ENCODE peak calls at places on chromosomes 12 and 14, in nine cellular contexts. H is tibial artery, X is lower leg skin, O is psoas muscle, D is GM12865, G is astrocyte, J is transverse colon, P is right cardiac atrium, F is MM.1S. B is an unnamed sample.
A peak's percentile ranks its signal among the peaks of the same experiment; 100 is the strongest.

GRCh38 chr14:89673499-89674225 is 256.6 kb upstream of the FOXN3 start:
- DNase-seq in O (no peak), P (no peak), D (no peak), G (peak; percentile 71), H (no peak), F (no peak), X (no peak), J (peak; percentile 58), B (no peak)

GRCh38 chr14:66405158-66405557 is 81.0 kb upstream of the CCDC196 start:
- DNase-seq in H (no peak), J (no peak), P (no peak), G (peak; percentile 33), F (no peak), O (no peak), D (no peak), X (no peak), B (no peak)

GRCh38 chr12:46921048-46921753 is 95.4 kb upstream of the SLC38A4 start:
- DNase-seq in G (peak; percentile 78), H (no peak), P (no peak), J (no peak), X (no peak), F (no peak), O (no peak), D (no peak), B (no peak)

GRCh38 chr14:102201776-102202175 is 62.1 kb downstream of the WDR20 start:
- DNase-seq in D (no peak), X (no peak), P (no peak), G (no peak), O (no peak), J (no peak), F (no peak), H (no peak), B (no peak)

GRCh38 chr14:102493096-102493495 is 16.5 kb downstream of the ANKRD9 start:
- DNase-seq in G (no peak), J (no peak), D (no peak), X (no peak), P (no peak), H (no peak), F (no peak), O (peak; percentile 4), B (no peak)

GRCh38 chr14:105091335-105092123 is 26.3 kb upstream of the GPR132 start:
- DNase-seq in X (peak; percentile 78), O (no peak), D (no peak), H (peak; percentile 64), P (peak; percentile 80), F (no peak), G (no peak), J (peak; percentile 94), B (no peak)

GRCh38 chr12:29113101-29113500 is 36.0 kb upstream of the FAR2 start:
- DNase-seq in J (no peak), D (no peak), X (no peak), G (peak; percentile 54), O (no peak), H (no peak), F (no peak), P (no peak), B (no peak)

GRCh38 chr14:53850714-53851296 is 105.8 kb downstream of the BMP4 start:
- DNase-seq in H (no peak), X (no peak), F (no peak), P (no peak), G (peak; percentile 76), O (no peak), J (no peak), D (no peak), B (no peak)

GRCh38 chr14:22780105-22780679 is 13.7 kb downstream of the OXA1L start:
- DNase-seq in F (no peak), O (no peak), X (no peak), G (peak; percentile 4), P (no peak), D (no peak), H (no peak), J (no peak), B (no peak)

GRCh38 chr12:27274706-27275105 is 30.6 kb downstream of the STK38L start:
- DNase-seq in J (no peak), O (no peak), P (no peak), D (no peak), H (no peak), X (no peak), F (no peak), G (peak; percentile 77), B (no peak)

GRCh38 chr12:79674629-79675028 is 16.1 kb downstream of the PAWR start:
- DNase-seq in P (no peak), O (no peak), D (no peak), G (peak; percentile 86), H (no peak), F (no peak), J (no peak), X (no peak), B (no peak)

GRCh38 chr12:4111010-4111409 is 162.6 kb upstream of the CCND2 start:
- DNase-seq in J (no peak), D (no peak), G (no peak), X (no peak), F (no peak), P (no peak), H (no peak), O (no peak), B (no peak)

GRCh38 chr14:39289523-39289922 is 55.8 kb downstream of the MIA2 start:
- DNase-seq in P (no peak), G (no peak), O (no peak), X (no peak), D (no peak), J (no peak), F (no peak), H (no peak), B (no peak)

GRCh38 chr14:60247994-60248696 is 876 bp upstream of the PPM1A start:
- DNase-seq in P (peak; percentile 90), O (peak; percentile 87), X (peak; percentile 95), D (peak; percentile 97), G (peak; percentile 90), J (peak; percentile 92), F (peak; percentile 77), H (peak; percentile 94), B (peak; percentile 80)

GRCh38 chr12:116982721-116983502 is 72.2 kb downstream of the FBXW8 start:
- DNase-seq in X (no peak), J (no peak), D (no peak), G (peak; percentile 96), F (no peak), O (no peak), H (no peak), P (no peak), B (no peak)

GRCh38 chr12:26239127-26239500 is 43.7 kb downstream of the SSPN start:
- DNase-seq in G (no peak), D (no peak), X (no peak), O (no peak), J (no peak), P (no peak), F (no peak), H (no peak), B (no peak)

GRCh38 chr12:26241095-26241494 is 45.7 kb downstream of the SSPN start:
- DNase-seq in F (no peak), O (no peak), J (no peak), D (no peak), H (no peak), G (no peak), X (no peak), P (no peak), B (no peak)

GRCh38 chr12:26240329-26240815 is 45.0 kb downstream of the SSPN start:
- DNase-seq in G (no peak), F (no peak), J (no peak), D (no peak), H (no peak), O (no peak), X (no peak), P (no peak), B (no peak)

GRCh38 chr12:26238341-26239126 is 43.2 kb downstream of the SSPN start:
- DNase-seq in X (no peak), O (peak; percentile 29), G (peak; percentile 71), H (no peak), D (no peak), P (no peak), J (no peak), F (no peak), B (peak; percentile 16)

GRCh38 chr12:26239508-26240328 is 44.3 kb downstream of the SSPN start:
- DNase-seq in O (peak; percentile 84), G (peak; percentile 100), H (peak; percentile 87), P (peak; percentile 88), X (peak; percentile 75), J (no peak), F (no peak), D (no peak), B (peak; percentile 85)
- H3K4me3 ChIP-seq in O (no peak overlapping the region), G (peak overlapping the region; percentile 20), H (no peak overlapping the region), P (no peak overlapping the region), X (no peak overlapping the region), J (no peak overlapping the region), F (no peak overlapping the region), D (no peak overlapping the region), B (no peak overlapping the region)

GRCh38 chr12:71890475-71890874 is 48.2 kb upstream of the TPH2 start:
- DNase-seq in P (no peak), H (no peak), J (no peak), G (no peak), D (no peak), X (no peak), F (no peak), O (no peak), B (no peak)

GRCh38 chr12:71896171-71896570 is 42.5 kb upstream of the TPH2 start:
- DNase-seq in J (no peak), X (no peak), O (no peak), D (no peak), G (peak; percentile 49), F (no peak), H (no peak), P (no peak), B (no peak)

GRCh38 chr12:71888521-71888920 is 49.0 kb downstream of the TBC1D15 start:
- DNase-seq in F (no peak), P (no peak), J (no peak), G (no peak), X (no peak), H (no peak), D (no peak), O (no peak), B (no peak)

GRCh38 chr12:71892059-71892458 is 46.6 kb upstream of the TPH2 start:
- DNase-seq in H (no peak), J (no peak), F (no peak), G (no peak), O (no peak), D (no peak), X (no peak), P (no peak), B (no peak)
- H3K4me3 ChIP-seq in H (no peak overlapping the region), J (no peak overlapping the region), F (no peak overlapping the region), G (no peak overlapping the region), O (no peak overlapping the region), D (no peak overlapping the region), X (no peak overlapping the region), P (no peak overlapping the region), B (no peak overlapping the region)

DNA sequence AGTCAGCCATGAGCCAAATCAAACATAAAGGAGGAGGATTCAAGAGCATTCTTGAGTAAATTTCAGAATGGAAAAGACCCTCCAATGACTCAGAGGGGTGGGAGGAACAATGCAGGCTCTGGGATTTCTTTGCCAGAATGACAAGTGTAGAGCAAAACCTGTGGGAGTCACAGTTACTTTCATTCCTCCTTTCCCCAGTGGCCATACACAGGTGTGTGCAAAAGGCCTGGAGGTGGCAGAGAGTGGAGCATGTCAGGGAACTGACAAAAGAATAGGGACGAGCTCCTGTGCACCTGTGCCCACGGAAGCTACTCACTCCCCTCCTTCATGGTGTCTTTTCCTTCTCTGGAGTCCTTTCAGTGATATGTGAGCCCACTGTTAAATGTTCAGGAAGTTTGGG is 9.4 kb upstream of the CIPC start:
- DNase-seq in P (no peak), F (no peak), X (no peak), O (no peak), J (no peak), D (no peak), G (no peak), H (no peak), B (no peak)
- H3K4me3 ChIP-seq in P (no peak overlapping the region), F (no peak overlapping the region), X (no peak overlapping the region), O (no peak overlapping the region), J (no peak overlapping the region), D (no peak overlapping the region), G (no peak overlapping the region), H (no peak overlapping the region), B (no peak overlapping the region)

GRCh38 chr12:110668480-110669192 is 20.3 kb downstream of the HVCN1 start:
- DNase-seq in P (no peak), X (no peak), J (no peak), D (peak; percentile 54), G (no peak), O (no peak), H (no peak), F (no peak), B (no peak)
- H3K4me3 ChIP-seq in P (no peak overlapping the region), X (no peak overlapping the region), J (no peak overlapping the region), D (peak overlapping the region; percentile 64), G (no peak overlapping the region), O (no peak overlapping the region), H (no peak overlapping the region), F (no peak overlapping the region), B (no peak overlapping the region)